ENCODE peak calls at places on chromosomes 3 and 15, in six cellular contexts. One of them, this sample, is unnamed.

GRCh38 chr3:81723732-81724313 is 37.6 kb downstream of the GBE1 start:
- DNase-seq in stimulated activated naive CD4-positive, alpha-beta T cell: no peak
- DNase-seq in activated CD4-positive, alpha-beta T cell treated with anti-CD3 and anti-CD28 coated beads, Interleukin-2, amount 50 U/mL, for 1 hour: no peak
- DNase-seq in A172: peak
- DNase-seq in thoracic aorta: no peak
- DNase-seq in CD8-positive, alpha-beta T cell: no peak
- DNase-seq in this sample: no peak

GRCh38 chr3:164450276-164450905 is 627.9 kb downstream of the SI start:
- DNase-seq in stimulated activated naive CD4-positive, alpha-beta T cell: no peak
- DNase-seq in activated CD4-positive, alpha-beta T cell treated with anti-CD3 and anti-CD28 coated beads, Interleukin-2, amount 50 U/mL, for 1 hour: no peak
- DNase-seq in A172: no peak
- DNase-seq in thoracic aorta: no peak
- DNase-seq in CD8-positive, alpha-beta T cell: no peak
- DNase-seq in this sample: no peak

GRCh38 chr15:63973212-63974009 is 72.9 kb downstream of the DAPK2 start:
- DNase-seq in stimulated activated naive CD4-positive, alpha-beta T cell: no peak
- DNase-seq in activated CD4-positive, alpha-beta T cell treated with anti-CD3 and anti-CD28 coated beads, Interleukin-2, amount 50 U/mL, for 1 hour: no peak
- DNase-seq in A172: peak
- DNase-seq in thoracic aorta: no peak
- DNase-seq in CD8-positive, alpha-beta T cell: no peak
- DNase-seq in this sample: no peak

GRCh38 chr3:88113311-88114162 is 36.2 kb upstream of the C3orf38 start:
- DNase-seq in stimulated activated naive CD4-positive, alpha-beta T cell: peak
- DNase-seq in activated CD4-positive, alpha-beta T cell treated with anti-CD3 and anti-CD28 coated beads, Interleukin-2, amount 50 U/mL, for 1 hour: peak
- DNase-seq in A172: peak
- DNase-seq in thoracic aorta: peak
- DNase-seq in CD8-positive, alpha-beta T cell: peak
- DNase-seq in this sample: peak

GRCh38 chr3:44885618-44886017 is 11.2 kb downstream of the TGM4 start:
- DNase-seq in stimulated activated naive CD4-positive, alpha-beta T cell: no peak
- DNase-seq in activated CD4-positive, alpha-beta T cell treated with anti-CD3 and anti-CD28 coated beads, Interleukin-2, amount 50 U/mL, for 1 hour: no peak
- DNase-seq in A172: peak
- DNase-seq in thoracic aorta: peak
- DNase-seq in CD8-positive, alpha-beta T cell: no peak
- DNase-seq in this sample: no peak

GRCh38 chr3:177836671-177837070 is 639.4 kb upstream of the TBL1XR1 start:
- DNase-seq in stimulated activated naive CD4-positive, alpha-beta T cell: no peak
- DNase-seq in activated CD4-positive, alpha-beta T cell treated with anti-CD3 and anti-CD28 coated beads, Interleukin-2, amount 50 U/mL, for 1 hour: no peak
- DNase-seq in A172: no peak
- DNase-seq in thoracic aorta: no peak
- DNase-seq in CD8-positive, alpha-beta T cell: no peak
- DNase-seq in this sample: no peak

GRCh38 chr15:79475312-79475711 is 43.2 kb downstream of the MINAR1 start:
- DNase-seq in stimulated activated naive CD4-positive, alpha-beta T cell: no peak
- DNase-seq in activated CD4-positive, alpha-beta T cell treated with anti-CD3 and anti-CD28 coated beads, Interleukin-2, amount 50 U/mL, for 1 hour: no peak
- DNase-seq in A172: peak
- DNase-seq in thoracic aorta: no peak
- DNase-seq in CD8-positive, alpha-beta T cell: no peak
- DNase-seq in this sample: no peak

GRCh38 chr3:41690766-41691563 is 270.9 kb downstream of the ULK4 start:
- DNase-seq in stimulated activated naive CD4-positive, alpha-beta T cell: no peak
- DNase-seq in activated CD4-positive, alpha-beta T cell treated with anti-CD3 and anti-CD28 coated beads, Interleukin-2, amount 50 U/mL, for 1 hour: no peak
- DNase-seq in A172: no peak
- DNase-seq in thoracic aorta: no peak
- DNase-seq in CD8-positive, alpha-beta T cell: no peak
- DNase-seq in this sample: no peak

GRCh38 chr3:166809520-166809919 is 570.6 kb downstream of the ZBBX start:
- DNase-seq in stimulated activated naive CD4-positive, alpha-beta T cell: no peak
- DNase-seq in activated CD4-positive, alpha-beta T cell treated with anti-CD3 and anti-CD28 coated beads, Interleukin-2, amount 50 U/mL, for 1 hour: no peak
- DNase-seq in A172: no peak
- DNase-seq in thoracic aorta: no peak
- DNase-seq in CD8-positive, alpha-beta T cell: no peak
- DNase-seq in this sample: no peak

GRCh38 chr3:104886220-104886995 is 480.3 kb upstream of the ALCAM start:
- DNase-seq in stimulated activated naive CD4-positive, alpha-beta T cell: no peak
- DNase-seq in activated CD4-positive, alpha-beta T cell treated with anti-CD3 and anti-CD28 coated beads, Interleukin-2, amount 50 U/mL, for 1 hour: no peak
- DNase-seq in A172: no peak
- DNase-seq in thoracic aorta: no peak
- DNase-seq in CD8-positive, alpha-beta T cell: no peak
- DNase-seq in this sample: no peak

GRCh38 chr3:141680620-141681389 is 57.3 kb upstream of the RNF7 start:
- DNase-seq in stimulated activated naive CD4-positive, alpha-beta T cell: no peak
- DNase-seq in activated CD4-positive, alpha-beta T cell treated with anti-CD3 and anti-CD28 coated beads, Interleukin-2, amount 50 U/mL, for 1 hour: no peak
- DNase-seq in A172: peak
- DNase-seq in thoracic aorta: no peak
- DNase-seq in CD8-positive, alpha-beta T cell: no peak
- DNase-seq in this sample: no peak

This sample was measured in naive thymus-derived CD4-positive, alpha-beta T cell.